ENCODE peak calls at places on chromosome 4, in seven cellular contexts. S, D, Y, I, L, J and T are unnamed samples.

GRCh38 chr4:48315728-48316630 is 25.4 kb upstream of the SLAIN2 start:
- ATAC-seq in S (peak), J (peak), Y (peak), I (no peak), L (peak), D (peak), T (peak)

GRCh38 chr4:85474356-85474755 is 594 bp upstream of the ARHGAP24 start:
- ATAC-seq in Y (no peak), S (no peak), I (no peak), D (no peak), J (no peak), L (no peak), T (no peak)

GRCh38 chr4:153790962-153791551 is 2.2 kb upstream of the SFRP2 start:
- ATAC-seq in L (peak), J (peak), S (no peak), Y (peak), D (peak), I (peak), T (peak)

GRCh38 chr4:174357321-174357720 is 73.6 kb downstream of the CEP44 start:
- ATAC-seq in L (no peak), I (no peak), J (no peak), S (no peak), D (no peak), Y (no peak), T (no peak)

GRCh38 chr4:189802884-189803283 is 137.8 kb upstream of the FRG1 start:
- ATAC-seq in S (no peak), Y (no peak), J (no peak), L (no peak), D (no peak), I (no peak), T (no peak)

GRCh38 chr4:108763226-108763593 is 357 bp upstream of the ETNPPL start:
- ATAC-seq in I (no peak), S (no peak), D (no peak), J (peak), L (no peak), Y (no peak), T (no peak)

GRCh38 chr4:53671757-53672156 is 80.5 kb upstream of the LNX1 start:
- ATAC-seq in I (no peak), L (no peak), J (peak), D (no peak), Y (no peak), S (no peak), T (no peak)

GRCh38 chr4:7103599-7104365 is 35.9 kb upstream of the GRPEL1 start:
- ATAC-seq in Y (no peak), J (peak), L (no peak), S (no peak), D (no peak), I (no peak), T (no peak)

GRCh38 chr4:188551156-188551555 is 411.9 kb downstream of the TRIML1 start:
- ATAC-seq in I (no peak), J (no peak), S (no peak), L (no peak), D (no peak), Y (no peak), T (no peak)

GRCh38 chr4:47075241-47075640 is 43.9 kb downstream of the GABRB1 start:
- ATAC-seq in D (no peak), S (no peak), Y (no peak), J (no peak), I (no peak), L (no peak), T (no peak)

GRCh38 chr4:11297627-11298026 is 131.1 kb downstream of the HS3ST1 start:
- ATAC-seq in S (no peak), Y (no peak), L (no peak), J (no peak), I (peak), D (peak), T (peak)

GRCh38 chr4:38442073-38442788 is 221.8 kb upstream of the KLF3 start:
- ATAC-seq in J (no peak), S (no peak), D (no peak), L (no peak), Y (no peak), I (no peak), T (no peak)

GRCh38 chr4:5696341-5696740 is 12.0 kb downstream of the EVC2 start:
- ATAC-seq in S (no peak), D (no peak), I (no peak), Y (no peak), J (no peak), L (no peak), T (no peak)

GRCh38 chr4:39825090-39825489 is 127.2 kb downstream of the UBE2K start:
- ATAC-seq in S (no peak), I (no peak), Y (no peak), D (no peak), J (no peak), L (no peak), T (no peak)

GRCh38 chr4:4837921-4838601 is 21.4 kb upstream of the MSX1 start:
- ATAC-seq in I (no peak), J (no peak), Y (no peak), L (no peak), S (no peak), D (no peak), T (no peak)

GRCh38 chr4:52657317-52657629 is 1.8 kb downstream of the USP46 start:
- ATAC-seq in Y (no peak), D (no peak), J (no peak), S (no peak), L (no peak), I (no peak), T (no peak)

GRCh38 chr4:88295656-88296055 is 11.3 kb upstream of the PPM1K start:
- ATAC-seq in L (no peak), J (no peak), Y (no peak), D (no peak), I (no peak), S (no peak), T (no peak)

GRCh38 chr4:6008092-6008551 is 10.1 kb downstream of the C4orf50 start:
- ATAC-seq in D (no peak), J (no peak), I (no peak), L (no peak), Y (no peak), S (no peak), T (no peak)

GRCh38 chr4:39426728-39427127 is 20.0 kb downstream of the KLB start:
- ATAC-seq in L (no peak), Y (no peak), J (no peak), D (no peak), S (no peak), I (no peak), T (no peak)

GRCh38 chr4:182556576-182556975 is 313.4 kb downstream of the TENM3 start:
- ATAC-seq in J (no peak), L (no peak), Y (no peak), D (no peak), S (no peak), I (no peak), T (no peak)

GRCh38 chr4:7306986-7307385 is 114.6 kb downstream of the SORCS2 start:
- ATAC-seq in D (no peak), J (no peak), S (no peak), Y (no peak), L (no peak), I (no peak), T (no peak)

GRCh38 chr4:108099838-108100237 is 68.9 kb downstream of the LEF1 start:
- ATAC-seq in S (no peak), I (peak), L (no peak), J (no peak), D (peak), Y (no peak), T (peak)

GRCh38 chr4:3422241-3422801 is 19.4 kb upstream of the HGFAC start:
- ATAC-seq in Y (no peak), S (no peak), L (no peak), I (no peak), D (no peak), J (no peak), T (no peak)

GRCh38 chr4:47704693-47705325 is 133.1 kb downstream of the CORIN start:
- ATAC-seq in Y (no peak), I (peak), S (no peak), J (peak), D (peak), L (peak), T (peak)

GRCh38 chr4:132230025-132230424 is 919.1 kb upstream of the PCDH10 start:
- ATAC-seq in Y (no peak), S (no peak), L (no peak), I (no peak), D (no peak), J (no peak), T (no peak)

GRCh38 chr4:126956192-126956897 is 676.4 kb upstream of the INTU start:
- ATAC-seq in D (no peak), Y (no peak), L (no peak), S (no peak), J (no peak), I (no peak), T (no peak)

GRCh38 chr4:68338625-68339024 is 11.3 kb downstream of the YTHDC1 start:
- ATAC-seq in L (no peak), J (peak), D (no peak), Y (no peak), I (no peak), S (no peak), T (no peak)

GRCh38 chr4:2793920-2794706 is 1.2 kb downstream of the SH3BP2 start:
- ATAC-seq in J (peak), S (no peak), L (no peak), Y (no peak), D (no peak), I (no peak), T (no peak)

GRCh38 chr4:182225257-182225852 is 17.8 kb upstream of the TENM3 start:
- ATAC-seq in I (no peak), Y (no peak), L (no peak), D (no peak), J (no peak), S (no peak), T (no peak)

GRCh38 chr4:24846716-24847115 is 51.3 kb downstream of the SOD3 start:
- ATAC-seq in S (no peak), I (no peak), J (no peak), Y (no peak), D (no peak), L (no peak), T (no peak)

GRCh38 chr4:184413227-184414064 is 60.9 kb downstream of the IRF2 start:
- ATAC-seq in J (no peak), S (no peak), I (no peak), Y (no peak), D (no peak), L (no peak), T (no peak)

GRCh38 chr4:141659539-141659938 is 23.2 kb downstream of the IL15 start:
- ATAC-seq in Y (no peak), J (no peak), S (no peak), D (no peak), L (no peak), I (no peak), T (peak)

GRCh38 chr4:45327544-45327943 is 601.2 kb upstream of the GNPDA2 start:
- ATAC-seq in S (no peak), D (no peak), L (no peak), J (no peak), Y (no peak), I (no peak), T (no peak)

GRCh38 chr4:183164963-183165362 is 65.9 kb downstream of the WWC2 start:
- ATAC-seq in D (no peak), J (no peak), Y (no peak), S (no peak), I (no peak), L (no peak), T (no peak)

GRCh38 chr4:134147941-134148340 is 53.6 kb downstream of the PABPC4L start:
- ATAC-seq in Y (no peak), J (no peak), L (no peak), S (no peak), I (no peak), D (no peak), T (no peak)

GRCh38 chr4:140943486-140943885 is 187.3 kb upstream of the TBC1D9 start:
- ATAC-seq in D (no peak), L (no peak), S (no peak), I (no peak), J (no peak), Y (no peak), T (no peak)

GRCh38 chr4:84733343-84734033 is 150.6 kb downstream of the CDS1 start:
- ATAC-seq in J (no peak), Y (no peak), I (no peak), L (no peak), S (no peak), D (no peak), T (no peak)

GRCh38 chr4:78581626-78582025 is 30.1 kb downstream of the ANXA3 start:
- ATAC-seq in J (peak), I (no peak), D (no peak), S (no peak), L (peak), Y (no peak), T (no peak)